ENCODE peak calls at places on chromosomes 16 and 17, in six cellular contexts. One of them, this sample, is unnamed.

GRCh38 chr16:11615756-11616447 is 29.2 kb upstream of the LITAF start:
- DNase-seq in breast epithelium: no peak
- DNase-seq in mammary epithelial cell: no peak
- DNase-seq in cardiac muscle cell: no peak
- DNase-seq in AG04450: no peak
- DNase-seq in dorsolateral prefrontal cortex: no peak
- DNase-seq in this sample: no peak

GRCh38 chr16:66471696-66472393 is 44.8 kb downstream of the BEAN1 start:
- DNase-seq in AG04450: no peak
- DNase-seq in mammary epithelial cell: peak
- DNase-seq in breast epithelium: no peak
- DNase-seq in cardiac muscle cell: no peak
- DNase-seq in dorsolateral prefrontal cortex: no peak
- DNase-seq in this sample: no peak

GRCh38 chr16:2948807-2949704 is 15.0 kb upstream of the KREMEN2 start:
- DNase-seq in breast epithelium: no peak
- DNase-seq in AG04450: no peak
- DNase-seq in cardiac muscle cell: no peak
- DNase-seq in mammary epithelial cell: no peak
- DNase-seq in dorsolateral prefrontal cortex: no peak
- DNase-seq in this sample: no peak

GRCh38 chr17:28053044-28053670 is 10.7 kb downstream of the NLK start:
- DNase-seq in breast epithelium: no peak
- DNase-seq in AG04450: no peak
- DNase-seq in cardiac muscle cell: no peak
- DNase-seq in mammary epithelial cell: no peak
- DNase-seq in dorsolateral prefrontal cortex: no peak
- DNase-seq in this sample: no peak

GRCh38 chr17:61880589-61881102 is 17.3 kb upstream of the BRIP1 start:
- DNase-seq in dorsolateral prefrontal cortex: no peak
- DNase-seq in cardiac muscle cell: no peak
- DNase-seq in breast epithelium: no peak
- DNase-seq in AG04450: no peak
- DNase-seq in mammary epithelial cell: no peak
- DNase-seq in this sample: no peak

GRCh38 chr17:67671492-67671891 is 46.2 kb upstream of the NOL11 start:
- DNase-seq in cardiac muscle cell: no peak
- DNase-seq in dorsolateral prefrontal cortex: no peak
- DNase-seq in mammary epithelial cell: no peak
- DNase-seq in AG04450: no peak
- DNase-seq in breast epithelium: no peak
- DNase-seq in this sample: no peak

GRCh38 chr16:7021653-7022275 is 310.9 kb upstream of the RBFOX1 start:
- DNase-seq in breast epithelium: no peak
- DNase-seq in cardiac muscle cell: no peak
- DNase-seq in AG04450: no peak
- DNase-seq in mammary epithelial cell: no peak
- DNase-seq in dorsolateral prefrontal cortex: no peak
- DNase-seq in this sample: no peak

GRCh38 chr16:30104090-30104489 is 8.1 kb upstream of the YPEL3 start:
- DNase-seq in dorsolateral prefrontal cortex: no peak
- DNase-seq in AG04450: no peak
- DNase-seq in breast epithelium: no peak
- DNase-seq in mammary epithelial cell: no peak
- DNase-seq in cardiac muscle cell: no peak
- DNase-seq in this sample: no peak

GRCh38 chr16:64738321-64738960 is 383.4 kb downstream of the CDH11 start:
- DNase-seq in breast epithelium: no peak
- DNase-seq in mammary epithelial cell: no peak
- DNase-seq in AG04450: peak
- DNase-seq in cardiac muscle cell: peak
- DNase-seq in dorsolateral prefrontal cortex: no peak
- DNase-seq in this sample: no peak

GRCh38 chr16:4911831-4912422 is 25.0 kb downstream of the PPL start:
- DNase-seq in cardiac muscle cell: peak
- DNase-seq in mammary epithelial cell: peak
- DNase-seq in dorsolateral prefrontal cortex: no peak
- DNase-seq in breast epithelium: no peak
- DNase-seq in AG04450: no peak
- DNase-seq in this sample: no peak

GRCh38 chr17:74288785-74289184 is 14.8 kb downstream of the DNAI2 start:
- DNase-seq in cardiac muscle cell: no peak
- DNase-seq in AG04450: no peak
- DNase-seq in dorsolateral prefrontal cortex: no peak
- DNase-seq in breast epithelium: no peak
- DNase-seq in mammary epithelial cell: peak
- DNase-seq in this sample: no peak

GRCh38 chr17:69430488-69430887 is 16.0 kb downstream of the MAP2K6 start:
- DNase-seq in AG04450: no peak
- DNase-seq in dorsolateral prefrontal cortex: no peak
- DNase-seq in cardiac muscle cell: peak
- DNase-seq in breast epithelium: no peak
- DNase-seq in mammary epithelial cell: peak
- DNase-seq in this sample: no peak

GRCh38 chr17:34177642-34178041 is 77.4 kb upstream of the CCL2 start:
- DNase-seq in cardiac muscle cell: peak
- DNase-seq in dorsolateral prefrontal cortex: no peak
- DNase-seq in AG04450: no peak
- DNase-seq in mammary epithelial cell: no peak
- DNase-seq in breast epithelium: no peak
- DNase-seq in this sample: no peak

GRCh38 chr16:20768121-20768520 is 4.3 kb downstream of the ACSM3 start:
- DNase-seq in AG04450: no peak
- DNase-seq in cardiac muscle cell: no peak
- DNase-seq in breast epithelium: no peak
- DNase-seq in mammary epithelial cell: peak
- DNase-seq in dorsolateral prefrontal cortex: no peak
- DNase-seq in this sample: no peak

GRCh38 chr17:57442914-57443571 is 186.7 kb downstream of the MSI2 start:
- DNase-seq in AG04450: no peak
- DNase-seq in cardiac muscle cell: peak
- DNase-seq in mammary epithelial cell: peak
- DNase-seq in dorsolateral prefrontal cortex: peak
- DNase-seq in breast epithelium: no peak
- DNase-seq in this sample: no peak

GRCh38 chr16:77289331-77289809 is 90.2 kb downstream of the SYCE1L start:
- DNase-seq in dorsolateral prefrontal cortex: no peak
- DNase-seq in cardiac muscle cell: peak
- DNase-seq in mammary epithelial cell: peak
- DNase-seq in breast epithelium: no peak
- DNase-seq in AG04450: no peak
- DNase-seq in this sample: peak

GRCh38 chr16:79310734-79311133 is 289.8 kb downstream of the MAF start:
- DNase-seq in dorsolateral prefrontal cortex: no peak
- DNase-seq in cardiac muscle cell: no peak
- DNase-seq in breast epithelium: no peak
- DNase-seq in mammary epithelial cell: no peak
- DNase-seq in AG04450: no peak
- DNase-seq in this sample: no peak

GRCh38 chr17:7508846-7509245 is 24.7 kb downstream of the POLR2A start:
- DNase-seq in cardiac muscle cell: no peak
- DNase-seq in AG04450: no peak
- DNase-seq in mammary epithelial cell: no peak
- DNase-seq in dorsolateral prefrontal cortex: no peak
- DNase-seq in breast epithelium: no peak
- DNase-seq in this sample: no peak

GRCh38 chr16:56911771-56912541 is 20.0 kb upstream of the HERPUD1 start:
- DNase-seq in AG04450: no peak
- DNase-seq in breast epithelium: no peak
- DNase-seq in mammary epithelial cell: no peak
- DNase-seq in dorsolateral prefrontal cortex: no peak
- DNase-seq in cardiac muscle cell: peak
- DNase-seq in this sample: no peak

GRCh38 chr17:78589885-78590284 is 12.7 kb upstream of the DNAH17 start:
- DNase-seq in mammary epithelial cell: peak
- DNase-seq in cardiac muscle cell: no peak
- DNase-seq in breast epithelium: no peak
- DNase-seq in dorsolateral prefrontal cortex: no peak
- DNase-seq in AG04450: no peak
- DNase-seq in this sample: no peak

GRCh38 chr17:60169921-60170817 is 20.4 kb downstream of the CA4 start:
- DNase-seq in AG04450: no peak
- DNase-seq in cardiac muscle cell: peak
- DNase-seq in breast epithelium: no peak
- DNase-seq in mammary epithelial cell: peak
- DNase-seq in dorsolateral prefrontal cortex: no peak
- DNase-seq in this sample: no peak

GRCh38 chr17:33328129-33328528 is 35.0 kb upstream of the ASIC2 start:
- DNase-seq in cardiac muscle cell: peak
- DNase-seq in breast epithelium: no peak
- DNase-seq in mammary epithelial cell: no peak
- DNase-seq in dorsolateral prefrontal cortex: no peak
- DNase-seq in AG04450: no peak
- DNase-seq in this sample: no peak

GRCh38 chr16:4734730-4735575 is 616 bp downstream of the DNAAF8 start:
- DNase-seq in breast epithelium: peak
- DNase-seq in cardiac muscle cell: peak
- DNase-seq in mammary epithelial cell: peak
- DNase-seq in AG04450: peak
- DNase-seq in dorsolateral prefrontal cortex: peak
- DNase-seq in this sample: no peak

GRCh38 chr17:75917443-75918111 is 12.9 kb upstream of the MRPL38 start:
- DNase-seq in AG04450: no peak
- DNase-seq in cardiac muscle cell: no peak
- DNase-seq in breast epithelium: no peak
- DNase-seq in mammary epithelial cell: no peak
- DNase-seq in dorsolateral prefrontal cortex: no peak
- DNase-seq in this sample: no peak

DNA sequence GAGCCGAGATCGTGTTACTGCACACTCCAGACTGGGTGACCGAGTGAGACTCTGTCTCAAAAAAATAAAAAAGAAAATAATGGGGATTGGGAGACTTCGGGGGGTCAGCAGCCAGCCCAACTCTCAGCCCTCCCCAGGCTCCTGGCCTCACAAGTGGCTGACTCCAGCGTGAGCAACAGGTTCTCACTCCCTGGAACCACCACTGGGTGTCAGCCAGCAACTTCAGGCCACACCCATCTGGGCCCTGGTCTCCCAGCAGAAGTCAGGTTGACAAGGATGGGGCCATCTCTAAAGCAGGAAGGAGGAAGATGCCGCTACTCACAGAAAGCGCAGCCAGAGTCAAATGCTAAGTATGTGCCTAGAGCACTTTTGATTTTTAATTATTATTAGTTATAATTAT is 139.4 kb downstream of the C16orf78 start:
- DNase-seq in dorsolateral prefrontal cortex: no peak
- DNase-seq in cardiac muscle cell: no peak
- DNase-seq in AG04450: no peak
- DNase-seq in mammary epithelial cell: no peak
- DNase-seq in breast epithelium: no peak
- DNase-seq in this sample: no peak
- TF ChIP-seq CTCF in dorsolateral prefrontal cortex: no peak
- TF ChIP-seq CTCF in cardiac muscle cell: no peak
- TF ChIP-seq CTCF in AG04450: no peak
- TF ChIP-seq CTCF in mammary epithelial cell: no peak
- TF ChIP-seq CTCF in breast epithelium: no peak
- TF ChIP-seq CTCF in this sample: no peak

DNA sequence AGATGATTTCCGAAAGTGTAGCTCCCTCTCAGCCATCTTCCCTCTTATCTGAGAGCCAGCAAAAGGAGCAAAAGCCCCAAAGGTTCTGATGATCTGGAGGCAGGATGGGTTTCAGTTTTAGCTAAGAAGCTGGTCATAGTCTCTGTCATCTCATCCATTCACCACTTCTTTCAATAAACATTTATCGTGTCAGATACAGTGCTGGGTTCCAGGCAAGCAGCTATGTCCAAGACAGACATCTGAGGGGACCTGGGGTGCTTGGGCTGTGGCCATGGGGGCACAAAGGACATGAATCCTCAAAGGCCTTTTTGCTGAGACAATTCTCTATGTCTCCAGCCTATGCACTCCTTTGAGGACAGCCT is 1.0 kb upstream of the ETV4 start:
- DNase-seq in mammary epithelial cell: peak
- DNase-seq in AG04450: no peak
- DNase-seq in breast epithelium: no peak
- DNase-seq in dorsolateral prefrontal cortex: no peak
- DNase-seq in cardiac muscle cell: no peak
- DNase-seq in this sample: no peak
- H3K4me3 ChIP-seq in mammary epithelial cell: peak
- H3K4me3 ChIP-seq in AG04450: no peak
- H3K4me3 ChIP-seq in breast epithelium: no peak
- H3K4me3 ChIP-seq in dorsolateral prefrontal cortex: no peak
- H3K4me3 ChIP-seq in cardiac muscle cell: no peak
- H3K4me3 ChIP-seq in this sample: no peak

GRCh38 chr16:80607204-80607603 is 66.4 kb downstream of the DYNLRB2 start:
- DNase-seq in dorsolateral prefrontal cortex: no peak
- DNase-seq in mammary epithelial cell: no peak
- DNase-seq in AG04450: no peak
- DNase-seq in breast epithelium: no peak
- DNase-seq in cardiac muscle cell: no peak
- DNase-seq in this sample: no peak
- TF ChIP-seq CTCF in dorsolateral prefrontal cortex: no peak
- TF ChIP-seq CTCF in mammary epithelial cell: no peak
- TF ChIP-seq CTCF in AG04450: no peak
- TF ChIP-seq CTCF in breast epithelium: no peak
- TF ChIP-seq CTCF in cardiac muscle cell: no peak
- TF ChIP-seq CTCF in this sample: no peak

DNA sequence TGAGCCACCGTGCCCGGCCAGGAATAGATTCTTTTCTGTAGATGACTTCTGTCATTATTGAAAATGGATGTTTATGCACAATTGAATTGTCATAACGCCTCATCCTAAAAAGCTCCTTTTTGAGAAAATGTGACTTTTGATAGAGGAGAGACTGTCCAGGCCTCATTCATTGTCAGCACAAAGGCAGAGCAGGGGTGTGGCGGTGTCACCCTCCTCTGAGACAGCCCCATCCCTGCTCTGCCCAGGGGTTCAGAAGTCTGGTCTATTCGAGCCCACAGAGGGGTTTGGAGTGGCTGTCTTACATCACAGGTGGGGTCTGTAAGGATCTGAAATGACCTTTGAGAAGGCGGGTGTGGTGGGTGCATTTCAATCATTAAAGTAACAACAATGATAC is 160.9 kb downstream of the SEC14L1 start:
- DNase-seq in AG04450: no peak
- DNase-seq in cardiac muscle cell: no peak
- DNase-seq in dorsolateral prefrontal cortex: no peak
- DNase-seq in mammary epithelial cell: no peak
- DNase-seq in breast epithelium: no peak
- DNase-seq in this sample: no peak
- H3K4me3 ChIP-seq in AG04450: no peak
- H3K4me3 ChIP-seq in cardiac muscle cell: no peak
- H3K4me3 ChIP-seq in dorsolateral prefrontal cortex: no peak
- H3K4me3 ChIP-seq in mammary epithelial cell: no peak
- H3K4me3 ChIP-seq in breast epithelium: no peak
- H3K4me3 ChIP-seq in this sample: no peak

DNA sequence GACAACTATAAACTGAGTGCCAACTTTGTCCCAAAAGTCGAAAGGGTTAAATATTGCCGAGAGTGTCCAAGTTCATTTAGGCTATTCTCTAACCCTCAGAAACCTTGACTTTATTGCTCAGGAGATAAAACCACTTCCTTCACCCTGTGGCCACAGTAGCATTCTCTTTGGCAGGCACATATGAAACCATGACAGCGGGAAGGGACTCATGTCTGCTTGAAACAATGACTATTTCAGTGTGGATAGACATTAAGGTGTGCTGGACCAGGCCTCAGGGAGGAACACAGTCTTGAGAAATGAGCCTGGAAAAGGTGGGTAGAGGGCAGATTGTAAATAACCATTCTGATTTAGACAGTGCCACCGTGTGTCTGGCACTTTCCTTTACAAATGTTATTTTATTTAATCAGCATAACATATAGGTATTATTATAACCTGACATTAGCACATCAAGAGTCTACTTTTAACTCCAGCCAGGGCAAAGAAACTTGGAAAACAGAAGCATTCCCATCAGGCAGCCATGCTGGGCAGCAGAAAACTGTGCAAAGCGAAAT is 212.6 kb upstream of the ELAC2 start:
- DNase-seq in AG04450: no peak
- DNase-seq in dorsolateral prefrontal cortex: no peak
- DNase-seq in breast epithelium: no peak
- DNase-seq in mammary epithelial cell: peak
- DNase-seq in cardiac muscle cell: no peak
- DNase-seq in this sample: no peak
- TF ChIP-seq CTCF in AG04450: no peak
- TF ChIP-seq CTCF in dorsolateral prefrontal cortex: no peak
- TF ChIP-seq CTCF in breast epithelium: no peak
- TF ChIP-seq CTCF in mammary epithelial cell: no peak
- TF ChIP-seq CTCF in cardiac muscle cell: no peak
- TF ChIP-seq CTCF in this sample: no peak